ENCODE peak calls at places on chromosomes 13 and 19, in eight cellular contexts. A, D, V, E, I, U, Q and S are unnamed samples.

GRCh38 chr13:48233097-48233885 is at the start of gene ITM2B:
- DNase-seq in A (no peak), D (peak; percentile 78), V (no peak), E (peak; percentile 86), I (peak; percentile 77), U (peak; percentile 45), Q (peak; percentile 90), S (peak; percentile 74)

GRCh38 chr19:3335431-3336350 is 30.7 kb upstream of the NFIC start:
- DNase-seq in A (no peak), D (peak; percentile 76), V (peak; percentile 56), E (peak; percentile 63), I (peak; percentile 65), U (peak; percentile 48), Q (no peak), S (no peak)

GRCh38 chr13:36420437-36420891 is 11.8 kb upstream of the CCNA1 start:
- DNase-seq in A (no peak), D (peak; percentile 52), V (no peak), E (peak; percentile 30), I (peak; percentile 79), U (peak; percentile 79), Q (peak; percentile 62), S (peak; percentile 76)

GRCh38 chr19:14544977-14545715 is 15.8 kb downstream of the TECR start:
- DNase-seq in A (no peak), D (peak; percentile 92), V (no peak), E (peak; percentile 79), I (no peak), U (no peak), Q (no peak), S (peak; percentile 75)

GRCh38 chr19:9076886-9077285 is 10.0 kb upstream of the OR1M1 start:
- DNase-seq in A (no peak), D (no peak), V (no peak), E (no peak), I (no peak), U (no peak), Q (no peak), S (no peak)

GRCh38 chr13:110278859-110279258 is 28.1 kb downstream of the COL4A1 start:
- DNase-seq in A (no peak), D (no peak), V (no peak), E (no peak), I (no peak), U (no peak), Q (no peak), S (no peak)

GRCh38 chr13:98795220-98795619 is 42.7 kb upstream of the SLC15A1 start:
- DNase-seq in A (no peak), D (no peak), V (no peak), E (no peak), I (no peak), U (no peak), Q (no peak), S (no peak)

GRCh38 chr13:45951724-45952123 is 100.2 kb upstream of the SIAH3 start:
- DNase-seq in A (no peak), D (no peak), V (no peak), E (no peak), I (no peak), U (no peak), Q (no peak), S (peak; percentile 27)

GRCh38 chr19:50204811-50205675 is 1.6 kb downstream of the MYH14 start:
- DNase-seq in A (no peak), D (peak; percentile 65), V (no peak), E (peak; percentile 71), I (no peak), U (no peak), Q (peak; percentile 91), S (peak; percentile 23)

GRCh38 chr19:44112802-44113137 is 429 bp upstream of the ZNF225 start:
- DNase-seq in A (no peak), D (no peak), V (no peak), E (no peak), I (no peak), U (no peak), Q (no peak), S (no peak)

GRCh38 chr19:703651-704446 is 4.9 kb upstream of the PALM start:
- DNase-seq in A (no peak), D (peak; percentile 83), V (no peak), E (peak; percentile 88), I (peak; percentile 77), U (peak; percentile 55), Q (peak; percentile 90), S (peak; percentile 57)

GRCh38 chr13:59837101-59837500 is 326.6 kb downstream of the DIAPH3 start:
- DNase-seq in A (no peak), D (no peak), V (no peak), E (no peak), I (no peak), U (no peak), Q (no peak), S (no peak)

GRCh38 chr13:87754097-87754496 is 82.9 kb downstream of the SLITRK5 start:
- DNase-seq in A (no peak), D (no peak), V (no peak), E (no peak), I (no peak), U (no peak), Q (no peak), S (no peak)

GRCh38 chr13:113036401-113036800 is 67.4 kb downstream of the MCF2L start:
- DNase-seq in A (no peak), D (no peak), V (no peak), E (peak; percentile 4), I (no peak), U (no peak), Q (no peak), S (no peak)

GRCh38 chr19:39825093-39825463 is 8.9 kb downstream of the DYRK1B start:
- DNase-seq in A (no peak), D (no peak), V (no peak), E (no peak), I (no peak), U (no peak), Q (no peak), S (no peak)

GRCh38 chr13:79631260-79631659 is 150.3 kb downstream of the NDFIP2 start:
- DNase-seq in A (peak; percentile 61), D (no peak), V (no peak), E (no peak), I (no peak), U (no peak), Q (no peak), S (peak; percentile 98)

DNA sequence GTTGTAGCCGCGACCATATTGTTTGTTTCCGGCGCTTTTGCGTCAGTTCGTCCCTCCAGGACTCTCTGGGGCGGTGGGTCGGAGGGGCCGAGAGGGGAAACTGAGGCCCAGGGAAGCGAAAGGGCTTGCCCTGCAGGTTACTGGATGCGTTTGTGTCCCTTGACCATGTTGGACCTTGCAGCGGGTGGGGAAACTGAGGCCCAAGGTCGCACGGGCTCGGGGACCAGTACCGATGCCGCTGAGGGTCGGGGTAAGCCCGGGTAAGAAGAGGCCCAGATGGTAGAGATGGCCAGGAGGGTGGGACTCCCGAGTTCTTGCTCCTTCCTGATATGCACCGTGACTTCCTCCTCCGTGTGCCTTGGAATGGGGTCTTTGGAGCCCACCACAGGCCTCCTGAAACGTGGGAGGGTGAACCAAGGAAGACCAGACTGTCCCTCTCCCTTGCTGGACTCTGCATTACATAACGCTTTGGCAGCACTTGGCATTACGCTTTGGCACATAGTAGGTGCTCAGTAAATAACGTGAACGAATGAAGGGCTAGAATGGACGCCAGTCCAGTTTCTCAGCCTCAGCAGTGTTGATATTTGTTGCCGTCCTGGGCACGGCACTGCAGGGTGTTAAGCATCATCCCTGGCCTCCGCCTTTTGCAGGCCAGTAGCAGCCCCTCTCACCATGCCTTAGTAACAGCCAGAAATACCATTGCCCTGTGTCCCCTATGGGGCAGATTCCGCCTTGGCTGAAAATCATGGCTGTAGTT is 743 bp downstream of the CHAF1A start:
- DNase-seq in A (no peak), D (no peak), V (no peak), E (no peak), I (no peak), U (peak; percentile 12), Q (no peak), S (no peak)
- H3K4me3 ChIP-seq in A (peak overlapping the region; percentile 87), D (peak overlapping the region; percentile 80), V (peak overlapping the region; percentile 85), E (peak overlapping the region; percentile 83), I (peak overlapping the region; percentile 67), U (peak overlapping the region; percentile 98), Q (peak overlapping the region; percentile 76), S (peak overlapping the region; percentile 92)

DNA sequence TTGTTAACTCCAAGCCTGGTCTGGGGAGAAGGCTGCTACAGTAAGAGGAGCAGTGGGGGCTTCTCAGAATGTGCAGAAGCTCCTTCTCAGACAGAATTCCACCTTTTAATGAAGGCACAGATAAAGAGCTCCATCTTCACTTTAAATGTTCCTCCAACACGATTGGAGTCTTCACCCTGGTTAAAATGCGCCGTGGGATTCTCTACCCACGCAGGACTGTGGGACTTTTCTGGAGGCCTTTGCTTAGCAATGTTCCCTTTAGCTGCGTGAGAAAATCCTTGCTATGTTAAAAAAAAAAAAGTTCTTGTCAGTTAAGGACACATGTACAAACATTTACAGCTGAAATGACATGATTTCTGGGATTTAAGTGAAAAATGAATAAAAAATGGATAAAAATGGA is 546.3 kb downstream of the MYO16 start:
- DNase-seq in A (no peak), D (no peak), V (no peak), E (no peak), I (no peak), U (no peak), Q (no peak), S (no peak)
- TF ChIP-seq CTCF in A (no peak), D (no peak), V (no peak), E (no peak), I (no peak), U (no peak), Q (no peak), S (no peak)

GRCh38 chr13:40130871-40131636 is 475.6 kb downstream of the COG6 start:
- DNase-seq in A (no peak), D (no peak), V (no peak), E (no peak), I (peak; percentile 75), U (no peak), Q (no peak), S (peak; percentile 86)

GRCh38 chr13:40136896-40137295 is 481.4 kb downstream of the COG6 start:
- DNase-seq in A (no peak), D (no peak), V (no peak), E (no peak), I (no peak), U (no peak), Q (no peak), S (no peak)

GRCh38 chr13:40129467-40129866 is 474.0 kb downstream of the COG6 start:
- DNase-seq in A (no peak), D (no peak), V (no peak), E (no peak), I (no peak), U (no peak), Q (no peak), S (no peak)

GRCh38 chr13:40127925-40128324 is 472.5 kb downstream of the COG6 start:
- DNase-seq in A (no peak), D (no peak), V (no peak), E (no peak), I (no peak), U (no peak), Q (no peak), S (no peak)

GRCh38 chr13:40132249-40132648 is 476.8 kb downstream of the COG6 start:
- DNase-seq in A (no peak), D (no peak), V (no peak), E (no peak), I (no peak), U (no peak), Q (no peak), S (no peak)
- H3K4me3 ChIP-seq in A (no peak overlapping the region), D (no peak overlapping the region), V (no peak overlapping the region), E (no peak overlapping the region), I (no peak overlapping the region), U (no peak overlapping the region), Q (no peak overlapping the region), S (no peak overlapping the region)

DNA sequence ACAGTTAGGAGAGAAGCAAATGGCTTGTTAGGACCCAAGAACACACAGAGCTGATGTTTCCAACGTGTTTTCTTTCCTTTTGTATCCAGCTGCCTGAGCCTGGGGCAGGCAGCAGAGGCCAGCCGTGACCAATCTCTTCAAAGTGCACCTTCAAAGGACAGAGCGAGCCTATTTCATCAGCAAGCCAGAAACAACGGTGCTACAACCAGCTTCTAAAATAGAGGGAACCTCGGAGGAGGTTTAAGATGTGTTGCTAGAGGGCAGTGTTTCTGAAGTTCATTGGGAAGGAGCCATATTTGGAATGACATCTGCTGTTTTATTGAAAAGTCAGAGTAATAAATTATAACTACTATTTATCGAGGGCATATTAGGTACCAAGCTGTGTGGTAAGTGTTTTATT is 56.2 kb upstream of the RFC3 start:
- DNase-seq in A (no peak), D (no peak), V (no peak), E (no peak), I (no peak), U (no peak), Q (no peak), S (peak; percentile 8)
- TF ChIP-seq CTCF in A (peak; percentile 15), D (no peak), V (no peak), E (no peak), I (no peak), U (peak; percentile 2), Q (no peak), S (no peak)